ENCODE peak calls at places on chromosome 16, in four cellular contexts. One of them, this sample, is unnamed.

GRCh38 chr16:6374816-6375215 is 957.8 kb upstream of the RBFOX1 start:
- DNase-seq in cardiac fibroblast: no peak
- DNase-seq in omental fat pad: no peak
- DNase-seq in ovary: no peak
- DNase-seq in this sample: no peak

GRCh38 chr16:82755570-82756282 is 129.0 kb downstream of the CDH13 start:
- DNase-seq in cardiac fibroblast: peak
- DNase-seq in omental fat pad: no peak
- DNase-seq in ovary: no peak
- DNase-seq in this sample: no peak

GRCh38 chr16:85655216-85656129 is 33.3 kb downstream of the GINS2 start:
- DNase-seq in cardiac fibroblast: no peak
- DNase-seq in ovary: no peak
- DNase-seq in omental fat pad: no peak
- DNase-seq in this sample: no peak

GRCh38 chr16:11462036-11462435 is 116.8 kb downstream of the RMI2 start:
- DNase-seq in cardiac fibroblast: no peak
- DNase-seq in ovary: no peak
- DNase-seq in omental fat pad: no peak
- DNase-seq in this sample: no peak

GRCh38 chr16:12763517-12763916 is 40.2 kb downstream of the CPPED1 start:
- DNase-seq in ovary: no peak
- DNase-seq in cardiac fibroblast: no peak
- DNase-seq in omental fat pad: no peak
- DNase-seq in this sample: no peak

GRCh38 chr16:3734758-3735221 is 17.5 kb upstream of the TRAP1 start:
- DNase-seq in ovary: no peak
- DNase-seq in omental fat pad: no peak
- DNase-seq in cardiac fibroblast: no peak
- DNase-seq in this sample: no peak

GRCh38 chr16:4089811-4090293 is 26.4 kb downstream of the ADCY9 start:
- DNase-seq in omental fat pad: no peak
- DNase-seq in cardiac fibroblast: no peak
- DNase-seq in ovary: no peak
- DNase-seq in this sample: no peak

GRCh38 chr16:81431554-81432353 is 12.9 kb upstream of the CMIP start:
- DNase-seq in cardiac fibroblast: peak
- DNase-seq in omental fat pad: no peak
- DNase-seq in ovary: no peak
- DNase-seq in this sample: peak

GRCh38 chr16:86625029-86625428 is 46.7 kb downstream of the FOXL1 start:
- DNase-seq in omental fat pad: no peak
- DNase-seq in ovary: no peak
- DNase-seq in cardiac fibroblast: no peak
- DNase-seq in this sample: no peak

GRCh38 chr16:2987286-2987685 is 7.0 kb upstream of the PKMYT1 start:
- DNase-seq in cardiac fibroblast: no peak
- DNase-seq in ovary: no peak
- DNase-seq in omental fat pad: no peak
- DNase-seq in this sample: no peak

GRCh38 chr16:83912152-83912948 is 13.4 kb downstream of the MLYCD start:
- DNase-seq in omental fat pad: no peak
- DNase-seq in cardiac fibroblast: no peak
- DNase-seq in ovary: no peak
- DNase-seq in this sample: no peak

GRCh38 chr16:67084345-67085028 is 25.3 kb upstream of the PHAF1 start:
- DNase-seq in cardiac fibroblast: peak
- DNase-seq in ovary: no peak
- DNase-seq in omental fat pad: no peak
- DNase-seq in this sample: no peak

GRCh38 chr16:75219088-75219487 is 300 bp downstream of the CTRB1 start:
- DNase-seq in ovary: no peak
- DNase-seq in cardiac fibroblast: no peak
- DNase-seq in omental fat pad: no peak
- DNase-seq in this sample: no peak

GRCh38 chr16:56993204-56993603 is 3.8 kb downstream of the NLRC5 start:
- DNase-seq in ovary: no peak
- DNase-seq in omental fat pad: no peak
- DNase-seq in cardiac fibroblast: peak
- DNase-seq in this sample: no peak

GRCh38 chr16:69077251-69077650 is 28.2 kb upstream of the HAS3 start:
- DNase-seq in ovary: no peak
- DNase-seq in omental fat pad: no peak
- DNase-seq in cardiac fibroblast: peak
- DNase-seq in this sample: peak

GRCh38 chr16:87963400-87963799 is 12.2 kb downstream of the BANP start:
- DNase-seq in omental fat pad: no peak
- DNase-seq in ovary: no peak
- DNase-seq in cardiac fibroblast: peak
- DNase-seq in this sample: peak

GRCh38 chr16:69444873-69445517 is 20.6 kb downstream of the CYB5B start:
- DNase-seq in cardiac fibroblast: peak
- DNase-seq in ovary: no peak
- DNase-seq in omental fat pad: no peak
- DNase-seq in this sample: no peak

GRCh38 chr16:54180421-54181359 is 105.9 kb downstream of the IRX3 start:
- DNase-seq in omental fat pad: no peak
- DNase-seq in ovary: no peak
- DNase-seq in cardiac fibroblast: no peak
- DNase-seq in this sample: no peak

GRCh38 chr16:13517856-13518255 is 402.1 kb upstream of the ERCC4 start:
- DNase-seq in cardiac fibroblast: no peak
- DNase-seq in ovary: no peak
- DNase-seq in omental fat pad: no peak
- DNase-seq in this sample: no peak

GRCh38 chr16:15506441-15506840 is 72.1 kb downstream of the BMERB1 start:
- DNase-seq in cardiac fibroblast: no peak
- DNase-seq in ovary: no peak
- DNase-seq in omental fat pad: no peak
- DNase-seq in this sample: no peak

GRCh38 chr16:78505544-78506371 is 406.3 kb downstream of the WWOX start:
- DNase-seq in omental fat pad: peak
- DNase-seq in ovary: peak
- DNase-seq in cardiac fibroblast: peak
- DNase-seq in this sample: no peak

GRCh38 chr16:24358117-24358516 is 102.0 kb downstream of the CACNG3 start:
- DNase-seq in omental fat pad: no peak
- DNase-seq in cardiac fibroblast: no peak
- DNase-seq in ovary: no peak
- DNase-seq in this sample: no peak

GRCh38 chr16:13913374-13914292 is 6.3 kb upstream of the ERCC4 start:
- DNase-seq in cardiac fibroblast: no peak
- DNase-seq in omental fat pad: no peak
- DNase-seq in ovary: no peak
- DNase-seq in this sample: no peak

GRCh38 chr16:8173111-8173644 is 417.1 kb downstream of the TMEM114 start:
- DNase-seq in ovary: no peak
- DNase-seq in cardiac fibroblast: peak
- DNase-seq in omental fat pad: peak
- DNase-seq in this sample: peak

GRCh38 chr16:66026211-66026610 is 340.3 kb upstream of the CDH5 start:
- DNase-seq in ovary: no peak
- DNase-seq in cardiac fibroblast: peak
- DNase-seq in omental fat pad: no peak
- DNase-seq in this sample: no peak

GRCh38 chr16:55499951-55500350 is 8.9 kb upstream of the LPCAT2 start:
- DNase-seq in omental fat pad: no peak
- DNase-seq in cardiac fibroblast: peak
- DNase-seq in ovary: no peak
- DNase-seq in this sample: peak

GRCh38 chr16:10266809-10267208 is 84.6 kb upstream of the GRIN2A start:
- DNase-seq in omental fat pad: no peak
- DNase-seq in cardiac fibroblast: no peak
- DNase-seq in ovary: no peak
- DNase-seq in this sample: no peak

GRCh38 chr16:69916445-69916844 is 34.7 kb upstream of the CLEC18A start:
- DNase-seq in cardiac fibroblast: no peak
- DNase-seq in omental fat pad: no peak
- DNase-seq in ovary: no peak
- DNase-seq in this sample: no peak

GRCh38 chr16:10876799-10877341 is at the start of gene CIITA:
- DNase-seq in omental fat pad: peak
- DNase-seq in ovary: no peak
- DNase-seq in cardiac fibroblast: peak
- DNase-seq in this sample: peak

GRCh38 chr16:57427824-57428223 is 19.4 kb downstream of the CIAPIN1 start:
- DNase-seq in ovary: no peak
- DNase-seq in cardiac fibroblast: no peak
- DNase-seq in omental fat pad: no peak
- DNase-seq in this sample: no peak

GRCh38 chr16:68665501-68665900 is 20.4 kb downstream of the CDH3 start:
- DNase-seq in ovary: no peak
- DNase-seq in cardiac fibroblast: no peak
- DNase-seq in omental fat pad: no peak
- DNase-seq in this sample: no peak

GRCh38 chr16:31527617-31528287 is at the start of gene AHSP:
- DNase-seq in cardiac fibroblast: no peak
- DNase-seq in omental fat pad: no peak
- DNase-seq in ovary: no peak
- DNase-seq in this sample: no peak

GRCh38 chr16:1030381-1030901 is 42.1 kb upstream of the SSTR5 start:
- DNase-seq in omental fat pad: no peak
- DNase-seq in cardiac fibroblast: no peak
- DNase-seq in ovary: no peak
- DNase-seq in this sample: no peak

GRCh38 chr16:27852116-27852515 is 211.4 kb downstream of the GSG1L start:
- DNase-seq in cardiac fibroblast: no peak
- DNase-seq in omental fat pad: no peak
- DNase-seq in ovary: no peak
- DNase-seq in this sample: no peak

GRCh38 chr16:3654249-3654991 is at the start of gene DNASE1:
- DNase-seq in ovary: no peak
- DNase-seq in omental fat pad: no peak
- DNase-seq in cardiac fibroblast: peak
- DNase-seq in this sample: peak

GRCh38 chr16:828891-829290 is 28.4 kb upstream of the GNG13 start:
- DNase-seq in omental fat pad: no peak
- DNase-seq in cardiac fibroblast: no peak
- DNase-seq in ovary: no peak
- DNase-seq in this sample: no peak

GRCh38 chr16:28149016-28149888 is 62.5 kb downstream of the XPO6 start:
- DNase-seq in cardiac fibroblast: peak
- DNase-seq in omental fat pad: no peak
- DNase-seq in ovary: no peak
- DNase-seq in this sample: no peak

GRCh38 chr16:29947897-29948296 is 14.0 kb upstream of the TMEM219 start:
- DNase-seq in omental fat pad: no peak
- DNase-seq in ovary: no peak
- DNase-seq in cardiac fibroblast: no peak
- DNase-seq in this sample: no peak

GRCh38 chr16:29951966-29952365 is 9.9 kb upstream of the TMEM219 start:
- DNase-seq in ovary: no peak
- DNase-seq in omental fat pad: no peak
- DNase-seq in cardiac fibroblast: no peak
- DNase-seq in this sample: no peak

DNA sequence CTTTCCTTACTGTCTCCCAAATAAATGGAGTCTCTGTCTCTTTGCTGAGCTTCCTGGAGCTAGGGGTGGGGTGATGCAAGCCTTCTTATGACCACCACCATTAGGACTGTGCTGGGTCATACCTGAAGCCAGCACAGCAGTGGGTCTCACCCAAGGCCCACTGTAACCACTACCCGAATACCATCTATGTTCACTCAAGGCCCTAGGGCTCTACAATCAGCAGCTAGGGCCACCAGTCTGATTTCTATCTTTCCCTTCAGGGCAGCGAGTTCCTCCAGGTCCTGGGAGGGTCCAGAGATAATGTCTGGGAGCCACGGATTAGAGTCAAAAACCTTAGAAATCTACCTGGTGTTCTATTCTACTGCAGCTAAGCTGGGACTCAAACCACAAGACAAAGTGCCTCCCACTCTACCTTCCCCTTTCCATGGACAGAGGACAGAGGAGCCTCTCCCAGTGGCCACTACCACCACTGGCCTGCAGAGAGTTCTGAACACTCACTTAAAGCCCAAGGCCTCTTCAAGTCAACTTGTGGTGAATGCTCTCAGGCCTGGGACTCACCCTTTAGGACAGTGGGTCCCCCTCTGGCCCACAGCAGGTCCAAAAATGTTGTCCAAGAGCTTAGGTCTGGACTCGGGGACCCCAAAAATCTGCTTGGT is 10.9 kb upstream of the TMEM219 start:
- DNase-seq in omental fat pad: no peak
- DNase-seq in cardiac fibroblast: no peak
- DNase-seq in ovary: no peak
- DNase-seq in this sample: no peak
- TF ChIP-seq CTCF in omental fat pad: no peak
- TF ChIP-seq CTCF in cardiac fibroblast: no peak
- TF ChIP-seq CTCF in ovary: no peak
- TF ChIP-seq CTCF in this sample: no peak

DNA sequence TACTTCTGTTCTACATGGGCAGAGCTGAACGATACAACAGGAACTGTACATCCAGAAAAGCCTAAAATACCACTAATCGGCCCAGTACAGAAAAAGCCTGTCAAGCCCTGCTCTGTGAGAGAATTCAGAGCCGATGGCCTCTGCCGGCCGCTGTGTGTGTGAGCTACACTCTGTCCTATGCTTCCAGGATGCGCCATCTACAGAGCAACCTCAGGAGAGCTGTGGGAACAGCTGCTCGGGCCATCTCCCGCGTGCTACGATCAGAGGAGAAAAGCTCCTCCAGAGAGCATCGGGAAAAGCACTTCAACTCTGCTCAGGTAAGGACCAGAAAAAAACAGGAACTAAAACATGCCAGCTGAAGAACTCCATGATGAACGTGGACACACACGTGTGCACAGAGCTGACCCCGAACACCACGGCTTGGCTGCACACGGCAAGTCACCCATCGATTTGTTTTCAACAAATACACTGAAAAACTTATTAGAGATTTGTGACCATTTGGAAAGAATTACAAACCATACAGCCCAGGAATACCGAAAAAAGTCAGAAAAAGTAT is 115.9 kb downstream of the ANKRD11 start:
- DNase-seq in cardiac fibroblast: peak
- DNase-seq in ovary: no peak
- DNase-seq in omental fat pad: no peak
- DNase-seq in this sample: no peak
- TF ChIP-seq CTCF in cardiac fibroblast: peak
- TF ChIP-seq CTCF in ovary: no peak
- TF ChIP-seq CTCF in omental fat pad: no peak
- TF ChIP-seq CTCF in this sample: no peak

GRCh38 chr16:48834576-48834975 is 224.6 kb upstream of the N4BP1 start:
- DNase-seq in ovary: no peak
- DNase-seq in cardiac fibroblast: no peak
- DNase-seq in omental fat pad: no peak
- DNase-seq in this sample: no peak
- TF ChIP-seq CTCF in ovary: no peak
- TF ChIP-seq CTCF in cardiac fibroblast: no peak
- TF ChIP-seq CTCF in omental fat pad: no peak
- TF ChIP-seq CTCF in this sample: no peak

GRCh38 chr16:48113471-48113870 is 42.3 kb downstream of the ABCC12 start:
- DNase-seq in ovary: no peak
- DNase-seq in cardiac fibroblast: no peak
- DNase-seq in omental fat pad: no peak
- DNase-seq in this sample: no peak
- TF ChIP-seq CTCF in ovary: no peak
- TF ChIP-seq CTCF in cardiac fibroblast: no peak
- TF ChIP-seq CTCF in omental fat pad: no peak
- TF ChIP-seq CTCF in this sample: peak

This sample was measured in HFFc6.